ENCODE peak calls at places on chromosomes 4 and X, in ten cellular contexts. Q, Z, B, E, A, Y, D, V, N and S are unnamed samples.

GRCh38 chrX:40120838-40121580 is 23.3 kb upstream of the BCOR start:
- DNase-seq in B (no peak), N (no peak), A (no peak), V (peak), D (no peak), E (peak), Y (no peak), Z (no peak), Q (no peak), S (no peak)

GRCh38 chrX:129188223-129188622 is 335.1 kb downstream of the SMARCA1 start:
- DNase-seq in E (no peak), D (no peak), Y (no peak), B (no peak), V (no peak), N (no peak), Q (no peak), A (no peak), Z (no peak), S (no peak)

GRCh38 chr4:186132577-186133277 is 28.2 kb downstream of the FAM149A start:
- DNase-seq in A (no peak), Y (no peak), D (no peak), V (no peak), Z (no peak), Q (no peak), E (no peak), N (peak), B (no peak), S (peak)

GRCh38 chrX:129769467-129770154 is 10.1 kb upstream of the SASH3 start:
- DNase-seq in Z (no peak), D (peak), Q (peak), N (no peak), E (peak), Y (no peak), B (peak), V (no peak), A (no peak), S (no peak)

GRCh38 chr4:187251896-187252295 is 528.2 kb upstream of the FAT1 start:
- DNase-seq in D (no peak), B (no peak), E (peak), V (no peak), Y (no peak), Z (no peak), N (no peak), A (no peak), Q (no peak), S (no peak)

GRCh38 chr4:187961961-187962360 is 33.6 kb upstream of the ZFP42 start:
- DNase-seq in V (no peak), N (no peak), A (no peak), Y (no peak), D (no peak), Z (no peak), B (no peak), Q (no peak), E (no peak), S (no peak)

GRCh38 chr4:90546114-90546513 is 418.9 kb downstream of the CCSER1 start:
- DNase-seq in N (no peak), D (no peak), B (no peak), Z (no peak), Q (no peak), E (no peak), V (peak), Y (no peak), A (no peak), S (no peak)

GRCh38 chr4:105453550-105454201 is 20.2 kb downstream of the PPA2 start:
- DNase-seq in Z (no peak), N (no peak), Q (no peak), E (no peak), D (no peak), B (no peak), A (no peak), Y (no peak), V (peak), S (peak)

GRCh38 chrX:2707334-2707760 is 16.3 kb downstream of the CD99 start:
- DNase-seq in B (peak), E (peak), Q (peak), Z (no peak), A (no peak), D (peak), Y (peak), V (no peak), N (peak), S (peak)

GRCh38 chr4:30744957-30745640 is 24.9 kb downstream of the PCDH7 start:
- DNase-seq in A (no peak), Z (no peak), N (no peak), Q (no peak), B (no peak), Y (no peak), D (no peak), V (peak), E (no peak), S (peak)

GRCh38 chr4:26385690-26386089 is 64.9 kb downstream of the RBPJ start:
- DNase-seq in A (no peak), Q (no peak), E (no peak), Y (no peak), N (no peak), B (no peak), Z (no peak), V (no peak), D (no peak), S (no peak)

GRCh38 chrX:49627030-49627777 is 28.4 kb downstream of the GAGE1 start:
- DNase-seq in N (no peak), A (no peak), B (no peak), D (peak), E (peak), Z (no peak), Q (no peak), V (peak), Y (no peak), S (peak)

GRCh38 chr4:106172846-106173245 is 143.2 kb downstream of the TBCK start:
- DNase-seq in Z (no peak), A (no peak), Y (no peak), Q (no peak), E (no peak), V (no peak), D (no peak), B (no peak), N (no peak), S (no peak)

GRCh38 chr4:112327950-112328349 is 30.8 kb downstream of the ALPK1 start:
- DNase-seq in Q (no peak), N (no peak), A (peak), Y (peak), B (no peak), E (peak), V (peak), D (no peak), Z (no peak), S (peak)

GRCh38 chr4:37666625-37667071 is 19.5 kb downstream of the RELL1 start:
- DNase-seq in Z (no peak), E (no peak), Q (peak), V (no peak), A (no peak), N (peak), D (no peak), B (no peak), Y (peak), S (peak)

GRCh38 chrX:108397627-108398392 is 40.4 kb downstream of the COL4A6 start:
- DNase-seq in E (no peak), B (no peak), V (no peak), Q (no peak), Y (no peak), N (peak), D (no peak), A (no peak), Z (no peak), S (peak)

GRCh38 chr4:101643201-101643600 is 147.3 kb upstream of the BANK1 start:
- DNase-seq in V (no peak), D (no peak), E (no peak), B (no peak), Z (no peak), Y (no peak), A (no peak), Q (no peak), N (no peak), S (peak)

GRCh38 chr4:128475597-128475996 is 188.0 kb upstream of the PGRMC2 start:
- DNase-seq in Y (no peak), Q (no peak), N (no peak), A (no peak), Z (no peak), D (no peak), B (no peak), E (no peak), V (no peak), S (no peak)

GRCh38 chr4:84258905-84259830 is 239.9 kb downstream of the NKX6-1 start:
- DNase-seq in V (no peak), Z (no peak), E (peak), A (no peak), N (no peak), D (no peak), Y (no peak), B (no peak), Q (no peak), S (peak)

GRCh38 chr4:30005995-30006394 is 714.2 kb upstream of the PCDH7 start:
- DNase-seq in V (no peak), Q (no peak), A (no peak), B (no peak), N (no peak), E (no peak), D (no peak), Y (no peak), Z (no peak), S (no peak)

GRCh38 chr4:130563891-130564418 is 1468.0 kb downstream of the C4orf33 start:
- DNase-seq in Z (no peak), Y (no peak), V (no peak), A (no peak), N (no peak), B (no peak), Q (no peak), E (no peak), D (no peak), S (no peak)

GRCh38 chrX:15016051-15016450 is 142.8 kb downstream of the MOSPD2 start:
- DNase-seq in D (no peak), Y (no peak), B (no peak), A (no peak), V (no peak), Q (no peak), N (no peak), E (no peak), Z (no peak), S (no peak)

GRCh38 chrX:11363069-11363594 is 69.9 kb downstream of the AMELX start:
- DNase-seq in Z (no peak), D (no peak), B (no peak), Q (no peak), E (no peak), Y (no peak), A (no peak), V (no peak), N (no peak), S (no peak)

GRCh38 chr4:155687380-155687982 is 20.8 kb downstream of the GUCY1A1 start:
- DNase-seq in V (no peak), A (no peak), B (no peak), Q (no peak), N (no peak), Y (no peak), D (no peak), E (no peak), Z (no peak), S (no peak)

GRCh38 chr4:186149872-186150271 is 41.5 kb upstream of the CYP4V2 start:
- DNase-seq in Z (no peak), Y (no peak), B (peak), N (peak), E (peak), V (no peak), Q (peak), D (no peak), A (no peak), S (peak)

GRCh38 chrX:103533428-103534216 is 14.3 kb upstream of the RAB40A start:
- DNase-seq in B (peak), A (peak), V (peak), Z (peak), D (peak), Q (peak), Y (peak), N (peak), E (peak), S (peak)

GRCh38 chrX:40268126-40268525 is 170.4 kb upstream of the BCOR start:
- DNase-seq in Z (no peak), E (no peak), V (no peak), A (no peak), Y (peak), N (no peak), Q (no peak), B (no peak), D (no peak), S (peak)

GRCh38 chr4:78138252-78138651 is 81.1 kb downstream of the FRAS1 start:
- DNase-seq in V (no peak), N (no peak), Y (no peak), E (no peak), Z (no peak), B (no peak), Q (no peak), A (no peak), D (no peak), S (no peak)

GRCh38 chr4:181004056-181004455 is 1239.1 kb upstream of the TENM3 start:
- DNase-seq in V (no peak), D (no peak), E (no peak), B (no peak), Q (no peak), Y (no peak), A (no peak), N (no peak), Z (no peak), S (peak)

GRCh38 chr4:81963005-81963404 is 410.8 kb downstream of the HNRNPD start:
- DNase-seq in D (no peak), Q (no peak), V (no peak), Z (no peak), B (no peak), Y (no peak), N (no peak), E (no peak), A (no peak), S (no peak)

GRCh38 chr4:10808591-10808990 is 124.0 kb upstream of the CLNK start:
- DNase-seq in E (no peak), D (no peak), V (no peak), A (no peak), B (no peak), Y (no peak), Q (no peak), N (peak), Z (no peak), S (peak)

GRCh38 chr4:127304356-127304755 is 328.4 kb upstream of the INTU start:
- DNase-seq in B (no peak), Z (no peak), A (no peak), V (no peak), D (no peak), Y (no peak), Q (no peak), N (no peak), E (no peak), S (peak)

GRCh38 chr4:173417833-173418232 is 18.9 kb upstream of the SCRG1 start:
- DNase-seq in E (no peak), Q (no peak), B (no peak), Z (no peak), N (no peak), A (no peak), D (no peak), Y (no peak), V (peak), S (no peak)

GRCh38 chrX:124646403-124646802 is 300.0 kb downstream of the SH2D1A start:
- DNase-seq in Q (no peak), Z (no peak), N (no peak), B (no peak), A (no peak), E (no peak), Y (no peak), D (no peak), V (no peak), S (no peak)

GRCh38 chrX:72394518-72395163 is 88.9 kb upstream of the CITED1 start:
- DNase-seq in D (no peak), Z (no peak), A (no peak), Q (no peak), B (no peak), N (peak), V (no peak), Y (peak), E (peak), S (peak)

GRCh38 chr4:114998316-114998715 is 115.1 kb downstream of the NDST4 start:
- DNase-seq in B (no peak), N (no peak), A (no peak), V (no peak), Z (no peak), Y (no peak), Q (no peak), D (no peak), E (no peak), S (peak)

GRCh38 chr4:152778656-152779512 is 646 bp downstream of the TIGD4 start:
- DNase-seq in Z (no peak), A (peak), D (peak), B (peak), N (no peak), E (peak), Y (peak), Q (peak), V (peak), S (peak)

GRCh38 chr4:38210396-38211114 is 250.4 kb downstream of the PTTG2 start:
- DNase-seq in Z (no peak), B (no peak), D (no peak), N (peak), Y (peak), E (no peak), A (no peak), Q (no peak), V (no peak), S (no peak)

GRCh38 chr4:176439611-176440010 is 119.8 kb downstream of the SPCS3 start:
- DNase-seq in Z (no peak), D (no peak), E (no peak), B (no peak), V (peak), A (no peak), Q (no peak), Y (no peak), N (no peak), S (no peak)